ENCODE peak calls at places on chromosomes 7 and 10, in seven cellular contexts. Y is fibroblast of lung, D is ovary, J is SJCRH30, K is IMR-90, O is heart left ventricle, Z is left ventricle myocardium inferior. R is an unnamed sample.
A peak's percentile ranks its signal among the peaks of the same experiment; 100 is the strongest.

GRCh38 chr7:1289681-1290261 is 57.1 kb downstream of the UNCX start:
- DNase-seq in Y (peak; percentile 5), D (no peak), J (no peak), K (no peak), O (no peak), Z (no peak), R (no peak)

GRCh38 chr7:100983451-100984187 is 14.3 kb downstream of the MUC12 start:
- DNase-seq in Y (no peak), D (no peak), J (no peak), K (peak; percentile 31), O (no peak), Z (no peak), R (no peak)

GRCh38 chr10:132094581-132095234 is 29.0 kb downstream of the JAKMIP3 start:
- DNase-seq in Y (no peak), D (no peak), J (no peak), K (no peak), O (no peak), Z (no peak), R (no peak)

GRCh38 chr7:116786791-116787443 is 75.5 kb upstream of the CAPZA2 start:
- DNase-seq in Y (peak; percentile 43), D (no peak), J (peak; percentile 45), K (peak; percentile 46), O (no peak), Z (no peak), R (no peak)

GRCh38 chr7:83934118-83934734 is 260.4 kb downstream of the SEMA3A start:
- DNase-seq in Y (peak; percentile 25), D (no peak), J (peak; percentile 19), K (peak; percentile 9), O (no peak), Z (no peak), R (no peak)

GRCh38 chr7:80189638-80190037 is 55.0 kb downstream of the GNAI1 start:
- DNase-seq in Y (no peak), D (no peak), J (no peak), K (no peak), O (no peak), Z (no peak), R (no peak)

GRCh38 chr10:50991496-50992355 is 82.6 kb upstream of the PRKG1 start:
- DNase-seq in Y (peak; percentile 84), D (peak; percentile 49), J (peak; percentile 32), K (peak; percentile 67), O (peak; percentile 79), Z (peak; percentile 67), R (peak; percentile 57)

GRCh38 chr10:124350806-124351205 is 67.9 kb downstream of the OAT start:
- DNase-seq in Y (no peak), D (no peak), J (no peak), K (no peak), O (no peak), Z (no peak), R (no peak)

GRCh38 chr10:132102717-132103110 is 37.0 kb downstream of the JAKMIP3 start:
- DNase-seq in Y (no peak), D (no peak), J (no peak), K (no peak), O (no peak), Z (no peak), R (no peak)

GRCh38 chr7:134651991-134652390 is 5.3 kb downstream of the BPGM start:
- DNase-seq in Y (no peak), D (no peak), J (no peak), K (no peak), O (no peak), Z (no peak), R (no peak)

GRCh38 chr7:34078864-34079263 is 173.5 kb downstream of the BMPER start:
- DNase-seq in Y (no peak), D (no peak), J (no peak), K (no peak), O (no peak), Z (no peak), R (no peak)

GRCh38 chr7:55254242-55254595 is 110.9 kb upstream of the LANCL2 start:
- DNase-seq in Y (no peak), D (no peak), J (no peak), K (no peak), O (no peak), Z (no peak), R (no peak)
- H3K27ac ChIP-seq in Y (peak overlapping the region; percentile 43), D (no peak overlapping the region), J (peak overlapping the region; percentile 39), K (peak overlapping the region; percentile 28), O (no peak overlapping the region), Z (no peak overlapping the region), R (no peak overlapping the region)

GRCh38 chr7:158283016-158283974 is 304.3 kb downstream of the PTPRN2 start:
- DNase-seq in Y (no peak), D (no peak), J (no peak), K (no peak), O (no peak), Z (no peak), R (no peak)

GRCh38 chr7:158285383-158285770 is 302.2 kb downstream of the PTPRN2 start:
- DNase-seq in Y (no peak), D (no peak), J (no peak), K (no peak), O (no peak), Z (no peak), R (peak; percentile 5)

GRCh38 chr7:158284121-158284520 is 303.5 kb downstream of the PTPRN2 start:
- DNase-seq in Y (no peak), D (no peak), J (no peak), K (no peak), O (no peak), Z (no peak), R (no peak)

GRCh38 chr7:158286210-158286609 is 301.4 kb downstream of the PTPRN2 start:
- DNase-seq in Y (no peak), D (no peak), J (no peak), K (no peak), O (no peak), Z (no peak), R (no peak)

DNA sequence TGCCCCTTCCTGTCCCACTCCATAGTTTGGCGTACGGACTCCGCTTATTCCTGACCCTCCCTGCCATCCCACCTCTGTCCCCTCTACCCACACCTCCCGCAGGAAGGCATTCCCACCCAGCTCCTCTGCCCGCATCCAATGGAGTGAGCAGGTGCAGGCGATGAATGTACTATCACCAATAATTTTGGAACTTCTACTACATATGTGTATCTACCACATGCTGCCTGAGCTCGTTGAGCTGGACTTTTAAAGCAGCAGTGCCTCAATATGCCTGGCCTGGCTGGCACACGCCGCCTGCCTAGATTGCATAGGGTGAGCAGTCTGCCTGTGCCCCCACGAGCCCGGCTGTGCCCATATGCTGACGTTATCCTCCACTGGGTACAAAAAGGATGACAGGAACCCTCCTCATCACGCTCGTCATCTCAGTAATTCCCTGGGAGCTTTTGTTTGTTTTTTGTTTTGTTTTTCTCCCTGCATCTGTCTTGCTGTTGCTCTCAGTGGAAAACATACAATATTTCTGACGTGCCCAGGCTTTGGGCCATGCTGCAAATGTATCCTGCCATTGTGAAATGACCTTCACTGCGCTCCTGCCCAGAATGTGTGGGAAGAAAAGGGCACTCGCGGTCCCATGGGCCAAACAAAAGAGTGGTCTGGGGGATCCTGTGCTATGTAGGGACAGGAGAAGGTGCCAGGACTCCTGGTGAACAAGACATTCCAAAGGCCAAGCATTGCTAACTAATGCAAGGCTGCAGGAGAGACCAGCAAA is 302.8 kb downstream of the PTPRN2 start:
- DNase-seq in Y (no peak), D (no peak), J (no peak), K (no peak), O (no peak), Z (no peak), R (no peak)
- H3K9me3 ChIP-seq in Y (no peaks in the 10 kb centered on the region), D (no peaks in the 10 kb centered on the region), J (no peaks in the 10 kb centered on the region), K (peaks cover 44% of the 10 kb centered on the region), O (no peaks in the 10 kb centered on the region), Z (peaks cover 48% of the 10 kb centered on the region), R (peaks cover 4% of the 10 kb centered on the region)

GRCh38 chr7:143388491-143389101 is 7.5 kb downstream of the ZYX start:
- DNase-seq in Y (no peak), D (no peak), J (no peak), K (no peak), O (no peak), Z (no peak), R (no peak)
- H3K4me1 ChIP-seq in Y (peaks cover 54% of the 10 kb centered on the region), D (peaks cover 39% of the 10 kb centered on the region), J (peaks cover 17% of the 10 kb centered on the region), K (peaks cover 62% of the 10 kb centered on the region), O (peaks cover 82% of the 10 kb centered on the region), Z (peaks cover 91% of the 10 kb centered on the region), R (no peaks in the 10 kb centered on the region)

DNA sequence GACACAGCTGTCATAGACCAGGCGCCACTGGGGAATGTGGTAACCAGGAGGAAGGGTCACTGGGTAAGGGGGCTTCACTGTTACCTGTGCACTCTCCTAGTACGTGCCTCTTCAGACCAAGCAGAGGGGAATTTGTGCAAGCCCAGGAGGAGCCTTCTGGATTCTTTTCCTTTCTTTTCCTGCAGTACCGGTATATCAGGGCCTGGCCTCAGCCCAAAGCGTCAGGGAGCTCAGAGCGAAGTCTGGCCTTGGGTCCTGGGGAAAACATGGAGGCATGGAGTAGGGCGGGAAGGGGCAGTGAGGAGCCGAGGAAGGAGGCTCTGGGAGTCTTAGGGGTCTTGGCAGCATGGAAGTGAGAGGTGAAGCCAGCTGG is 133.6 kb upstream of the GDF10 start:
- DNase-seq in Y (no peak), D (no peak), J (no peak), K (no peak), O (no peak), Z (no peak), R (no peak)
- H3K27ac ChIP-seq in Y (peak overlapping the region; percentile 82), D (no peak overlapping the region), J (no peak overlapping the region), K (peak overlapping the region; percentile 97), O (peak overlapping the region; percentile 51), Z (peak overlapping the region; percentile 48), R (no peak overlapping the region)

GRCh38 chr10:121531076-121531829 is 67.0 kb downstream of the FGFR2 start:
- DNase-seq in Y (no peak), D (no peak), J (no peak), K (no peak), O (no peak), Z (no peak), R (no peak)
- H3K9me3 ChIP-seq in Y (no peaks in the 10 kb centered on the region), D (no peaks in the 10 kb centered on the region), J (no peaks in the 10 kb centered on the region), K (peaks cover 46% of the 10 kb centered on the region), O (no peaks in the 10 kb centered on the region), Z (no peaks in the 10 kb centered on the region), R (no peaks in the 10 kb centered on the region)

GRCh38 chr10:74589226-74589673 is 237.2 kb upstream of the KAT6B start:
- DNase-seq in Y (peak; percentile 100), D (peak; percentile 88), J (peak; percentile 56), K (peak; percentile 99), O (peak; percentile 94), Z (peak; percentile 91), R (peak; percentile 97)
- H3K4me1 ChIP-seq in Y (peaks cover 11% of the 10 kb centered on the region), D (peaks cover 3% of the 10 kb centered on the region), J (peaks cover 11% of the 10 kb centered on the region), K (peaks cover 13% of the 10 kb centered on the region), O (peaks cover 82% of the 10 kb centered on the region), Z (peaks cover 87% of the 10 kb centered on the region), R (peaks cover 13% of the 10 kb centered on the region)

GRCh38 chr10:31774291-31774900 is 154.2 kb downstream of the ARHGAP12 start:
- DNase-seq in Y (no peak), D (no peak), J (peak; percentile 98), K (peak; percentile 35), O (no peak), Z (no peak), R (no peak)
- H3K27ac ChIP-seq in Y (no peak overlapping the region), D (no peak overlapping the region), J (peak overlapping the region; percentile 90), K (peak overlapping the region; percentile 77), O (no peak overlapping the region), Z (no peak overlapping the region), R (no peak overlapping the region)

DNA sequence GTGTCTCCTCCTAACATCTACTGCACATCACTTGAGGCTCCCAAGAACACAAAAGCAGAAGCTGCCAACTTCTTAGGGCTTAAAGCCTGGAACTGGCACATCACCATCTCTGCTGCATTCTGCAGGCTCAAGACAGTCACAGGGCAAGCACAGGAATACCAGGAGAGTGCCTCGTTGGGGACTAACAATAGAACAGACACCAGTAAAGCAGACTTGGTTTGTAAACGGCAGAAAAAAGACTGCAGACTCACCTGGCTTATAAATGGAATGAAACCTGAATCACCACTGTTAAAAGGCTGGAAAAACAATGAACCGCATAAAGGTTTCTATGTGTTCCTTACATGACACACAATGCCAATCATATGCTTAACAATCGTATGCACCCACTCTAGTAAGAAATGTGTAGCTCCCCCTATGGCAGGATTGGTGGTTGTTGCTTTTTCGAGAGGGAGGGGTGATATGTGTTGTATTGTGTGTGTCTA is 12.8 kb downstream of the RHEB start:
- DNase-seq in Y (no peak), D (no peak), J (no peak), K (no peak), O (no peak), Z (no peak), R (no peak)
- H3K9me3 ChIP-seq in Y (no peaks in the 10 kb centered on the region), D (no peaks in the 10 kb centered on the region), J (no peaks in the 10 kb centered on the region), K (no peaks in the 10 kb centered on the region), O (no peaks in the 10 kb centered on the region), Z (no peaks in the 10 kb centered on the region), R (no peaks in the 10 kb centered on the region)

R was measured in adrenal gland.